ENCODE peak calls at places on chromosomes 1 and 21, in seven cellular contexts. O is activated CD8-positive, alpha-beta memory T cell treated with anti-CD3 and anti-CD28 coated beads for 24 hours; A is amygdala; J is stimulated activated naive CD4-positive, alpha-beta T cell treated with Interleukin-2 at 50 U/mL for 16 hours; X is SK-N-DZ; I is memory B cell; W is kidney glomerular epithelial cell. E is an unnamed sample.

GRCh38 chr21:46082638-46083270 is 15.2 kb upstream of the COL6A2 start:
- DNase-seq in W (no peak), A (no peak), X (no peak), O (peak; percentile 50), J (no peak), I (no peak), E (no peak)

GRCh38 chr1:43241352-43241953 is 28.3 kb upstream of the TMEM125 start:
- DNase-seq in A (no peak), W (peak; percentile 31), I (no peak), O (no peak), J (no peak), X (no peak), E (no peak)

GRCh38 chr1:150960646-150961045 is 14.0 kb downstream of the CERS2 start:
- DNase-seq in W (no peak), A (no peak), J (no peak), I (no peak), O (no peak), X (no peak), E (no peak)

GRCh38 chr1:9371391-9371935 is 78.8 kb downstream of the SPSB1 start:
- DNase-seq in J (no peak), A (no peak), O (no peak), I (no peak), X (no peak), W (peak; percentile 95), E (no peak)

GRCh38 chr21:17795084-17796036 is 23.8 kb downstream of the C21orf91 start:
- DNase-seq in I (no peak), A (no peak), O (no peak), X (no peak), W (no peak), J (no peak), E (no peak)

GRCh38 chr21:42221581-42222345 is 2.8 kb downstream of the ABCG1 start:
- DNase-seq in W (no peak), I (no peak), A (no peak), J (no peak), O (no peak), X (no peak), E (no peak)

GRCh38 chr1:19825298-19825697 is 10.2 kb upstream of the RNF186 start:
- DNase-seq in I (no peak), O (no peak), J (no peak), A (no peak), X (no peak), W (no peak), E (no peak)

GRCh38 chr1:29105822-29106221 is 17.9 kb downstream of the TMEM200B start:
- DNase-seq in W (no peak), I (no peak), X (no peak), O (no peak), A (no peak), J (no peak), E (no peak)

GRCh38 chr1:37415611-37416244 is 58.7 kb upstream of the ZC3H12A start:
- DNase-seq in X (no peak), J (no peak), A (peak; percentile 24), I (no peak), W (no peak), O (no peak), E (no peak)

GRCh38 chr1:28756846-28757245 is 20.1 kb downstream of the YTHDF2 start:
- DNase-seq in O (no peak), I (no peak), A (no peak), X (no peak), J (no peak), W (no peak), E (no peak)

GRCh38 chr1:214135886-214136285 is 145.1 kb upstream of the SMYD2 start:
- DNase-seq in W (no peak), I (no peak), O (no peak), J (no peak), A (no peak), X (no peak), E (no peak)

GRCh38 chr1:201110138-201110537 is 2.1 kb downstream of the CACNA1S start:
- DNase-seq in W (no peak), I (no peak), O (no peak), X (no peak), J (no peak), A (no peak), E (no peak)